ENCODE peak calls at places on chromosomes 5 and 9, in seven cellular contexts. Q is mucosa of descending colon; E is cardiac fibroblast; L is AG09309; S is CD8-positive, alpha-beta T cell; M is CD4-positive, alpha-beta T cell; H is tibial artery. B is an unnamed sample.
A peak's percentile ranks its signal among the peaks of the same experiment; 100 is the strongest.

GRCh38 chr9:69546265-69546664 is 125.9 kb downstream of the APBA1 start:
- DNase-seq in Q (peak; percentile 41), E (peak; percentile 15), L (no peak), S (no peak), M (no peak), H (no peak), B (no peak)

GRCh38 chr5:139246394-139246793 is 47.1 kb upstream of the MATR3 start:
- DNase-seq in Q (no peak), E (peak; percentile 56), L (no peak), S (no peak), M (peak; percentile 2), H (no peak), B (peak; percentile 82)

GRCh38 chr5:1437452-1437851 is 7.8 kb downstream of the SLC6A3 start:
- DNase-seq in Q (peak; percentile 49), E (peak; percentile 57), L (no peak), S (no peak), M (no peak), H (no peak), B (no peak)

GRCh38 chr5:150530423-150530822 is 22.5 kb downstream of the NDST1 start:
- DNase-seq in Q (no peak), E (no peak), L (no peak), S (no peak), M (no peak), H (no peak), B (no peak)

GRCh38 chr5:57172466-57172961 is 1.3 kb upstream of the GPBP1 start:
- DNase-seq in Q (no peak), E (peak; percentile 44), L (no peak), S (no peak), M (no peak), H (no peak), B (no peak)

GRCh38 chr5:154858251-154858971 is at the start of gene CNOT8:
- DNase-seq in Q (peak; percentile 98), E (peak; percentile 99), L (peak; percentile 91), S (peak; percentile 97), M (peak; percentile 98), H (peak; percentile 99), B (peak; percentile 94)

GRCh38 chr9:99085949-99086948 is 18.7 kb upstream of the TGFBR1 start:
- DNase-seq in Q (no peak), E (no peak), L (peak; percentile 49), S (no peak), M (no peak), H (peak; percentile 53), B (peak; percentile 83)

GRCh38 chr5:138932171-138932810 is 57.2 kb upstream of the LRRTM2 start:
- DNase-seq in Q (no peak), E (no peak), L (no peak), S (no peak), M (no peak), H (no peak), B (no peak)

GRCh38 chr9:81118416-81118815 is 570.9 kb downstream of the TLE1 start:
- DNase-seq in Q (no peak), E (no peak), L (no peak), S (no peak), M (no peak), H (no peak), B (no peak)

GRCh38 chr9:79292731-79293280 is 279.0 kb upstream of the TLE4 start:
- DNase-seq in Q (no peak), E (no peak), L (no peak), S (no peak), M (no peak), H (no peak), B (no peak)

GRCh38 chr5:178582291-178582690 is 7.9 kb downstream of the COL23A1 start:
- DNase-seq in Q (no peak), E (no peak), L (no peak), S (no peak), M (no peak), H (no peak), B (no peak)

GRCh38 chr5:144060598-144060997 is 109.9 kb downstream of the YIPF5 start:
- DNase-seq in Q (no peak), E (no peak), L (no peak), S (no peak), M (no peak), H (no peak), B (no peak)

GRCh38 chr9:109110326-109111014 is 9.3 kb downstream of the TMEM245 start:
- DNase-seq in Q (no peak), E (peak; percentile 61), L (no peak), S (no peak), M (no peak), H (no peak), B (no peak)

GRCh38 chr5:164518049-164518740 is 1012.8 kb downstream of the MAT2B start:
- DNase-seq in Q (no peak), E (no peak), L (no peak), S (no peak), M (no peak), H (no peak), B (no peak)
- TF ChIP-seq CTCF in Q (no peak), E (no peak), L (no peak), S (no peak), M (no peak), H (no peak), B (no peak)

GRCh38 chr5:177497011-177497296 is 450 bp downstream of the PDLIM7 start:
- DNase-seq in Q (no peak), E (no peak), L (no peak), S (no peak), M (no peak), H (peak; percentile 64), B (no peak)

GRCh38 chr5:177494356-177495195 is 2.8 kb downstream of the PDLIM7 start:
- DNase-seq in Q (peak; percentile 65), E (peak; percentile 91), L (no peak), S (no peak), M (no peak), H (peak; percentile 78), B (peak; percentile 95)

GRCh38 chr5:177495243-177496060 is 2.0 kb downstream of the PDLIM7 start:
- DNase-seq in Q (peak; percentile 67), E (peak; percentile 95), L (peak; percentile 46), S (no peak), M (no peak), H (peak; percentile 85), B (peak; percentile 70)

GRCh38 chr5:177497297-177498012 is at the start of gene PDLIM7:
- DNase-seq in Q (peak; percentile 97), E (peak; percentile 98), L (peak; percentile 84), S (peak; percentile 88), M (peak; percentile 92), H (peak; percentile 96), B (peak; percentile 95)

GRCh38 chr5:177496111-177497010 is 1.0 kb downstream of the PDLIM7 start:
- DNase-seq in Q (peak; percentile 69), E (peak; percentile 94), L (peak; percentile 74), S (no peak), M (no peak), H (peak; percentile 86), B (peak; percentile 73)
- TF ChIP-seq CTCF in Q (no peak), E (peak; percentile 42), L (peak; percentile 44), S (no peak), M (no peak), H (peak; percentile 13), B (peak; percentile 34)

DNA sequence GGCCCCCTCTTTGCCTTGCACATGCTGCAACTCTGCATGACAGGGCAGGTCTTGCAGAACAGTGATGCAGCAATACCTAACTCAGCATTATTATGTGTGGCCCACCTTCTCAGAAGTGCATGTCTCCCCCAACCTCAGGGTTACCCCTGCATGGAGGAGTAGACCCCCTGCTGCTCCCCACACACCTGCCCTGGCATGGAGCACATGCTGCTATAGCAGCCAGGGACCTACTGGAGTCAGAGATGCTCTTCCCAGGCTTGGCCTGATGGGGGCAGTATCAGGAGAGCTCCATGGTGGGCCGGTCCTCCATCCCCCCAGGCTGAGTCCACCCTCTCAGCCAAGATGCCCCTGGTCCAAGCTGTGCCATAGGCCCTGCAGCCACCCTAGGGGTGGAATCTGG is 13.2 kb upstream of the BOD1 start:
- DNase-seq in Q (no peak), E (no peak), L (no peak), S (no peak), M (no peak), H (no peak), B (no peak)
- TF ChIP-seq CTCF in Q (no peak), E (peak; percentile 35), L (peak; percentile 31), S (no peak), M (no peak), H (no peak), B (peak; percentile 47)

DNA sequence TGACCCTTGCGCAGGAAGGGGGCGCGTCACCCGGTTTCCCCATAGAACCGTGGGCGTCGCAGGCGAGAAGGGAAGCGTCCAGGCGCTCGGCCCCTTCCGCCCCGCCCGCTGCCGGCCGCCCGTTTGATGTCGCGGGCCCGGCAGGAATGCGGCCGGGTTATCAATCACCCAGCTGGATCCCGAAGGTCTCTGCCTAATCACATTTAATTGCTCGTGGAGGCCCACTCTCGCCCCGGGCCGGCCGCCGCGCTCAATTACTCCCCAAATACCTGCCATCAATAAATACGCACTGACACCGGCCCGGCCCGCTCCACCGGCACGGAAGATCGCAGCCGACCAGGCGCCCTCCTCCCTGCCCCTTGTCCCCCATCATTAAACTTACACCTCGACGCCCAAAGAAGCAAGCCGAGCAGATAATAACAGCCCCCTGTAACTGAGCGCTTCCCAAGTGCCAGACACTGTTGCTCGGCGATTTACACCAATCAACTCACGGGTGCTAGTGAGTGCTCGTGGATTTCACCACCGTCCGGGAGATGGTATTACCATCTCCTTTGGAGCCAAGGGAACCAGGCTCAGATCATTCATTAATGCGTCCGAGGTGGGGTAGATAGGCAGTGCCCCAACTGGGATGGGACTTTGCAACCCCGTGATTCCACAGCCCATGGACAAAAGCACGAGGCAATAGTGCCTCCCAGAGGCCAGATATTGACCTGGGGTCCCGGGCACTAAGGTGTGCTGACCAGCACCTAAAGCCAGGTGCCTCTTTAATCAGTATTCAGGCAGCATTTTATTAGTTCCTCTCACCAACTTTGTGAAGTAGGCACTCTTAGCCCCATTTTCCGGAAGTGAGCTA is 11.3 kb downstream of the MSX2 start:
- DNase-seq in Q (no peak), E (no peak), L (no peak), S (no peak), M (no peak), H (no peak), B (no peak)
- TF ChIP-seq CTCF in Q (no peak), E (peak; percentile 6), L (peak; percentile 31), S (no peak), M (no peak), H (peak; percentile 41), B (no peak)

DNA sequence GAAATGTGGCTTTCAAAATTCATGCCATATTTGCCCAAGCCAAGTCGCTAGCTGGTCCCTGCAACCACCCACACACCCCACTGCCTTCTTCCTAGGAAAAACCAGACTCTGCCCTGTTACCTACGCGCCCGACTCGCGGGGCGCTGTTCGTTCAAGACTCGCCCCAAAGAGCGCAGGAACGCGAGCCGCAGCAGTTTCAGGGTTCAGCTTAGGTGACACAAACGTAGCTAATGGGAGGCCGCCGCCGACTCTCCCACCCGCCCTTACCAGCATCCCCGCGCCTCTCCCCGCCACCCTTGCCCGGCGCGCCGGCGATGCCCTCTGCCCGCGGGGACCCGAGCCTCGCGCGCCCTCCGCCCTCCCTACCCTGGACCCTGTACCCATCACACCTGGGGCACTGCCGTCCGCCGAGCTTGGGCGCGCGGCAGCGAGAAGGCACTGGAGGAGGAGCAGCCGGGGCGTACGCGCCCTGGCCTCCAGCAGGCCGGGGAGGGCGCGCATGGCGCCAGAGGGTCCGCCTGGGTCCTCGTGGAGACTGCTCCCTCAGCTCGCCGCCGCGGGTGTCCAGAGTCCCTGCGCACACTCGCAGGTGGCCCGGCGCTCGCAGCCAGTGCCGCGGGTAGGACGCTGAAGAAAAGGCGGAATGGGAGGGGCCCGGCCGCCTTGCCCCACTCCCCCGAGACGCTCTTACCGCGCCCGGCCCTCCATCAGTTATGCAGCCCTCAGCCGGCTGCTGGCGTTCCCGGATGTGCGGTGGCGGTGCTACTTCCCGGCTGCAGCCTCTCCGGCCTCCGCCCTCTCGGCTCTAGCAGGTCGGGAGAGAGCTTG is at the start of gene EMB:
- DNase-seq in Q (peak; percentile 78), E (no peak), L (no peak), S (peak; percentile 64), M (peak; percentile 76), H (peak; percentile 34), B (peak; percentile 65)
- TF ChIP-seq CTCF in Q (no peak), E (peak; percentile 20), L (no peak), S (peak; percentile 33), M (peak; percentile 64), H (no peak), B (peak; percentile 47)